ENCODE peak calls at places on chromosomes 2 and 18, in four cellular contexts. F is transverse colon, E is right lobe of liver, I is heart left ventricle. N is an unnamed sample.
A peak's percentile ranks its signal among the peaks of the same experiment; 100 is the strongest.

GRCh38 chr18:26621161-26622026 is 73.0 kb upstream of the KCTD1 start:
- DNase-seq in F (peak; percentile 45), E (peak; percentile 63), I (peak; percentile 25), N (no peak)

GRCh38 chr2:230660294-230661060 is 52.2 kb upstream of the CAB39 start:
- DNase-seq in F (peak; percentile 79), E (no peak), I (peak; percentile 52), N (peak; percentile 83)

GRCh38 chr18:79848579-79849327 is 51.0 kb downstream of the KCNG2 start:
- DNase-seq in F (no peak), E (no peak), I (no peak), N (no peak)

GRCh38 chr2:208541982-208542464 is 135.4 kb downstream of the PTH2R start:
- DNase-seq in F (no peak), E (no peak), I (no peak), N (no peak)

GRCh38 chr2:205510345-205510744 is 172.0 kb upstream of the NRP2 start:
- DNase-seq in F (no peak), E (no peak), I (no peak), N (no peak)

GRCh38 chr2:45889053-45889452 is 237.6 kb downstream of the PRKCE start:
- DNase-seq in F (peak; percentile 32), E (no peak), I (peak; percentile 29), N (peak; percentile 69)

GRCh38 chr18:9539283-9539682 is 64.0 kb downstream of the RALBP1 start:
- DNase-seq in F (no peak), E (no peak), I (no peak), N (no peak)

GRCh38 chr2:178280261-178280852 is 86.0 kb downstream of the OSBPL6 start:
- DNase-seq in F (no peak), E (no peak), I (peak; percentile 21), N (no peak)

GRCh38 chr2:41972179-41972578 is 75.6 kb upstream of the PKDCC start:
- DNase-seq in F (no peak), E (no peak), I (no peak), N (no peak)

GRCh38 chr2:17136895-17137294 is 381.3 kb downstream of the RAD51AP2 start:
- DNase-seq in F (no peak), E (no peak), I (no peak), N (no peak)

GRCh38 chr2:168167511-168168263 is 79.7 kb downstream of the STK39 start:
- DNase-seq in F (no peak), E (no peak), I (no peak), N (no peak)
- H3K4me1 ChIP-seq in F (no peaks in the 10 kb centered on the region), E (no peaks in the 10 kb centered on the region), I (peaks cover 40% of the 10 kb centered on the region), N (no peaks in the 10 kb centered on the region)

GRCh38 chr18:13893418-13893760 is 21.9 kb downstream of the MC2R start:
- DNase-seq in F (no peak), E (no peak), I (no peak), N (no peak)
- TF ChIP-seq POLR2A in F (no peak), E (no peak), I (no peak), N (no peak)

DNA sequence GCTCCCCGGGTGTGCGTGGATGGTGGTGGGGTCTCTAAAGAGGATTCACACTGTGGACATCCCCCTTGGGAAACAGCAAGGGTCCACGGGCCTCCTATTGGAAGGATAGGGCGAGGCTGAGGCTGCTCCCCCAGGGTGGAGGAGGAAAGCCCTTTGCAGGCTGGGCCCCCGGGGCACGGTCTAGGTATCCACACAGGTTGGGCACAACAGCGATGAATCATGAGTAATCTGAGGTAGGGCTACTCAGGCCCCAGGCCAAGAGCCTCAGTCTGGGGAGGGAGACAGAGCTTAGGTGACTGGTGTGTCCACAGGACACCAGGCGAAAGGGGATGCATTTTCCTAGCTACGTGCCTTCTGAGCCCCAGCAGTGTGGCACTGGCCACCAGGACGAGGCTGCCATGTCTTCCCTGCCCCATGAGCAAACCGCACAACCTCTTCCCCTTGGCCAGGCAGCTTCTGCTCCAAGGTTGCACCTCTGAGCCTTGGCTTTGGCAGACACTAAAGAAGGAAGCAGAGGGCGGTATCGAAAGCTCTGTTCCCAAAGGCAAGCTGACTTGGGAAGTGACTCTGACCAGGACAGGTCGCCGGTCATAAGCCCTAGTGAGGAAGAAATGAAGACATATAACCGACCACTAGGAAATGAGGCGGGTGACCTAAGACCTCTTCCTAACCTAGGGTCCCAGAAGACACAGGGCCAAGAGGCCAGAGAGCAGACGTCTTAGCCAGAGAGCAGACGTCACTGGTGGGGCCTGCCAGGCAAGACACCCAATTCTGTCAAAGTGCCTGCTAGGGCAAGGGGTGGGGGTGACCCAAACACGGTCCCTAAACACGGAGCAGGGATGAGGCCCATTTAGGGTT is 14.6 kb upstream of the SEMA4C start:
- DNase-seq in F (no peak), E (no peak), I (no peak), N (no peak)
- H3K4me1 ChIP-seq in F (peaks cover 26% of the 10 kb centered on the region), E (no peaks in the 10 kb centered on the region), I (peaks cover 33% of the 10 kb centered on the region), N (peaks cover 8% of the 10 kb centered on the region)

DNA sequence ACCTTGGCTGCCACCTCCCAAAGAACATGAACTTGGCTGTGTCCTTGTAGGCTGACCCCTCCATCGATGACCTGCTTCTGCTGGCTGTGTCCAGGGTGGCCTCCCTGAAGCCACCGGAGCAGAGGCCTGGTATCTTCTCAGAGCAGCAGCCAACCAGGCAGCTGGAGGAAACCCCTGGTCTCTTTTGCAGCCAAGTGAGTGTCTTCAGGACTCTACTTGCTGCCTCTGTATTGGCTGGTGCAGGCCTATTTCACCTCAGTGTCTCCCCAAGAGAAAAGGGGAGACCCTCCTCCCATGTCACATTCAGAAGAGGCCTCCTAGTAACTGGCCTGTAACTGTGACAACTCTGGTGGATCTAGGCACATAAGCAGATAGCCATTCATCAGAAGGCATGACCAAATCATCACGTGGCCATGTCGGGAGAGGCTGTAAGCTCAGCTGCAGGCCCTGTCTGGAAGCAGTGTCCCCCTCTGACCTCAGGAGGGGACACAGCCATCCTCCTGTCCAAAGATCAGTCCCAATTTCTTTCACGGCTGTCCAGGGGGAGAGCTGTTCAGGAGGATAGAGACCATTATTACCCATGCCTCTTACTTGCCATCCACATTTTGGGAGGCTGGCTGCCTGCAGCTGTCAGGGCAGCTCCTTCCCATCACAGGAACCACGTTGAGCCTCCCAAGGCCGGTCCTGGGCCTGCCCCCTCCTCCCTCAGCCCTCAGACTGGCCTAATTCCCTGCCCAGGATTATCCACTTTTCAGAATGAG is 20.8 kb upstream of the ROCK2 start:
- DNase-seq in F (no peak), E (no peak), I (no peak), N (no peak)
- TF ChIP-seq POLR2A in F (no peak), E (no peak), I (no peak), N (no peak)

DNA sequence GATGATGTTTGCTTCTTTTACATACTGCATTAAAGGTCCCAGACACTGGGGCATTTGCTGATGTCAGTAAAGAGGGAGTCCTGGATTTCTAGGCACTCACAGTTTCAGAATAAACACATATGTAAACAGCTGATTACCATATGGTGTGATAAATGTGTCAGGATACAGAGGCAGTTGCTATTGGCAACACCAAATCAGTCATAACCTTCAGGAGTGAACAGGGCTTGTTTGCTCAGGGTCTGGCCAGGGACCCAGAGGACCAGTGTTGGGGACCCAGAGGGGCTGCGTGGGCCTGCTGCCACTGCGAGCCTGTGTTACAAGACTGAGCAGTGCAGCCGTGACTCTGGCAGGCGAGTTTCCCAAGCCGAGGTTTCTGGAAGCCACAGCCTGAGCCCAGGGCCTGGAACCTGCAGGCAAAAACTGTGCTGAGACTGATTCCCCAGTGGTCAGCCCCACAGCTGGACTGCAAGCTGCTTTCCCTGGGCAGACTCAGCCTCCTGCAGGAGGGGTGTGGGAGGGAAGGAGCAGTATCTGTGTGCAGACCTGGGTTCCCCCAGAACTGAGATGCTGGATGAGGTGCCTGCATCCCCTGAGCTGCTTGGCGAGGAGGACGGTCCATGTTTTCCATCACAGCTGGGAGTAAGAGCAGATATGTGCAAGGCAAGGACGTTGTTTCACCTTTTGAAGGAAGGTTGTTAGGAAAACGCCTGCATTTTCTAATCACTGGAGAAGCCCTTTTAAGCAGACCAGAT is 23.6 kb downstream of the ASAP2 start:
- DNase-seq in F (no peak), E (no peak), I (peak; percentile 45), N (no peak)
- H3K4me1 ChIP-seq in F (peaks cover 34% of the 10 kb centered on the region), E (no peaks in the 10 kb centered on the region), I (peaks cover 100% of the 10 kb centered on the region), N (no peaks in the 10 kb centered on the region)

DNA sequence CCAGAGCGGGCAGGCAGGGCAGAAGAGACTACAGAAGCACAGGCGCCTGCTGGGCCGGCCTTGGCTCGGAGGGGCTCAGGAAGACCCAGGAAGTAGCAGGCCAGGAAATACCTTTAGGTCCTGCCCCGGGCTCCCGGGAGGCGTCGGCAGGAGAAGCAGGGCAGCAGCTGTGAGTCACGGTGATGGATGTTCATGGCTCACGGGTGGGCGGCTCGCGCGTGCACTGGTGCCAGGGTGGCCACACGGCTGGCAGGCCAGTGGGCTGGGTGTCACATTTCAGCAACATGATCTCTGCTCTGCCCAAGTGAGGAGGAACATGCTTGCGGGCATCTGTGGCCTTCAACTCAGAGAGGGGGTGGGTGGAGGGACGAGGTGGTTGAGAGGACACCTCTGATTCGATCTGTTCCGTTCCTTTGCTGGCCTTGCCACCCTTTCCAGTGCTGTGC is 139.3 kb downstream of the KLHL29 start:
- DNase-seq in F (no peak), E (no peak), I (no peak), N (no peak)
- TF ChIP-seq POLR2A in F (no peak), E (no peak), I (no peak), N (no peak)

DNA sequence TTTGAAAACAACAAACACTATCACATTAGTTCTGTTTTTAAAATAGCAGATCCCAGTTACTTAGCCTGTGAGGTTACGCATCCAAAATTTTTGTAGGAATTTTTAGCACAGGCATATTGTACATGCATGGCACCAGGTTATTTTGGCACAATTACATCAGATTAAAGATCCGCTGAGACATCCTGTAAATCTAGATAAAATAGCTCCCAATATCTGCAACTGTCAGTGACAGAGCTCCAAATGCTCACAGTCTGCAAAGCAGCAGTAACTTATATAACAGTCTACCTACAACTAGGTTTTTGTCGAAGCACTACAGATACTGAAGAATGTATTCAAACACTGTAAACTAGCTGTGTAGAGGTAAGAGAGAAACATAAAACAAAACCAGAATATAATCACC is 200.7 kb upstream of the KCNH7 start:
- DNase-seq in F (no peak), E (no peak), I (no peak), N (no peak)
- H3K4me1 ChIP-seq in F (no peaks in the 10 kb centered on the region), E (no peaks in the 10 kb centered on the region), I (no peaks in the 10 kb centered on the region), N (no peaks in the 10 kb centered on the region)

GRCh38 chr2:60759654-60760053 is 3.6 kb downstream of the PAPOLG start:
- DNase-seq in F (no peak), E (no peak), I (no peak), N (no peak)

DNA sequence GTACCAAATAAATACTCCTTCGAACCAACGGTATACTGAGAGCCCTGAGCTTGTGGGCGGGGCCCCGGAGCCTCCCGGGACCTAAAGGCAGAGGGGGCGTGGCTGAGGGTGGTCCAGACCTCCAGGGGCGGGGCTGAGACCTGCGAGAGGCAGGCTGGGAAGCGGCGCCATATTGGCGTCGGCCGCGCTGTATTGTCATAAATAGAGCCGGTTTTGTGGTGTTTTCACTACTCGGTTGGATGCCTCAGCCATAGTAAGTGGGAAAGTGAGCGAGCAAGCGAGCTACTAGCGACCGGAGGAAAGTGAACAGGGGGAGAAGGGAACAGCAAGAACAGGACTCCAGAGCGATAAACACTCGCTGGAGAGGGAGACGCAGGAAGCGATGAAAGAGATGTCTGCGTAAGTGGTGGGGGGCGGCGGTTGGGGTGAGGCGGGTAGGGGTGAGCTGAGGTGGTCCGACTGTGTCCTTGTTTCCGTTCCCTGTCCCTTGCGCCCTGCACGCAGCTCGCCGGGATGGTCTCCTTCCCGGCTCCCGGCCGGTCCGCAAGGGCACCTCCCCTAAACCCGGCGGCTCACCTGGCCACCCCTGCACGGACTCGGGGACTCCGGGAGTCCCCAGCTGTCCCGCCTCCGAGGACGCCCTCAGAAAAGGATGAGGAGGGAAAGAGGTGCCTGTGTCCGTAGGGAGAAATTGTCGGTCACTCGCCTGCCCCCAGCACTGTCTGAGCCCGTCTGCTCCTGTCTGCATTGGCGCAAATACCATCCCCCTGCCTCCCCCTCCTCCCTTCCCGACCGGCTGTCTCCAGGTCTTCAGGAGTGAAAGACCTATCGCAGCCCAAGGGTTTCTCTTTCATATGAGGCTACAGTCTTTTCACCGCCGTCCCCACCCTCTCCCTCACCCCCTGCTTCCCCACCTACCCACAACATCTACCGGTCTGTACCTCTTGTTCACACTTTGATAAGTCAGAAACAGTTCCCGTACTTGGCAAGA is at the start of gene PAPOLG:
- DNase-seq in F (peak; percentile 98), E (peak; percentile 97), I (peak; percentile 94), N (peak; percentile 99)
- TF ChIP-seq POLR2A in F (peak; percentile 75), E (peak; percentile 40), I (no peak), N (peak; percentile 65)

N was measured in Peyer's patch.